ENCODE peak calls at places on chromosomes 6 and 20, in six cellular contexts. A, Z, E, V, W and O are unnamed samples. For H3K4me1, the result is how much of the 10 kb centered on the place peaks cover.

GRCh38 chr20:20227013-20227571 is 140.8 kb upstream of the INSM1 start:
- DNase-seq in V (no peak), E (no peak), W (no peak), A (no peak), Z (no peak), O (no peak)

GRCh38 chr20:17848649-17849048 is 119.9 kb downstream of the SNX5 start:
- DNase-seq in Z (no peak), A (no peak), V (no peak), E (no peak), W (no peak), O (no peak)

GRCh38 chr6:105900120-105900937 is 185.8 kb upstream of the PRDM1 start:
- DNase-seq in A (no peak), Z (no peak), W (no peak), V (no peak), E (no peak), O (no peak)

GRCh38 chr6:130466744-130467052 is 100.9 kb downstream of the TMEM200A start:
- DNase-seq in W (no peak), A (no peak), Z (no peak), E (no peak), V (no peak), O (no peak)

GRCh38 chr6:104682722-104683643 is 176.7 kb downstream of the HACE1 start:
- DNase-seq in W (peak), A (peak), Z (peak), E (no peak), V (peak), O (peak)

GRCh38 chr20:59938696-59939051 is 1.4 kb downstream of the PPP1R3D start:
- DNase-seq in Z (no peak), V (no peak), W (peak), E (peak), A (peak), O (no peak)

GRCh38 chr6:108960601-108961000 is 112.4 kb downstream of the ARMC2 start:
- DNase-seq in A (no peak), V (no peak), Z (no peak), W (no peak), E (no peak), O (no peak)

GRCh38 chr6:54194067-54194466 is 82.8 kb downstream of the MLIP start:
- DNase-seq in Z (no peak), W (peak), V (no peak), A (no peak), E (no peak), O (no peak)

GRCh38 chr20:42018979-42019378 is 400.8 kb upstream of the CHD6 start:
- DNase-seq in Z (no peak), W (no peak), E (no peak), V (no peak), A (no peak), O (peak)

GRCh38 chr6:43481591-43482242 is 4.3 kb downstream of the TJAP1 start:
- DNase-seq in W (peak), Z (no peak), A (no peak), V (no peak), E (no peak), O (no peak)

GRCh38 chr6:118768904-118769325 is 117.5 kb upstream of the CEP85L start:
- DNase-seq in W (peak), A (no peak), V (no peak), E (no peak), Z (no peak), O (no peak)

GRCh38 chr6:167089243-167090142 is 33.4 kb upstream of the CCR6 start:
- DNase-seq in E (no peak), A (no peak), Z (no peak), W (no peak), V (no peak), O (no peak)

GRCh38 chr6:127518710-127519468 is at the start of gene MTCL3:
- DNase-seq in W (no peak), Z (peak), E (no peak), A (no peak), V (no peak), O (peak)

GRCh38 chr6:122511193-122511924 is 39.8 kb upstream of the SERINC1 start:
- DNase-seq in A (no peak), E (no peak), Z (no peak), W (no peak), V (no peak), O (no peak)

GRCh38 chr6:110646951-110647910 is 168.0 kb downstream of the CDK19 start:
- DNase-seq in Z (no peak), A (no peak), E (no peak), W (no peak), V (no peak), O (peak)

GRCh38 chr20:1588166-1588868 is 30.8 kb upstream of the SIRPD start:
- DNase-seq in E (no peak), V (no peak), W (no peak), Z (no peak), A (no peak), O (no peak)

GRCh38 chr20:48794360-48794759 is 33.4 kb downstream of the PREX1 start:
- DNase-seq in E (no peak), W (no peak), V (no peak), A (no peak), Z (no peak), O (peak)

GRCh38 chr6:110287462-110288341 is 70.4 kb downstream of the METTL24 start:
- DNase-seq in W (no peak), V (no peak), A (no peak), Z (no peak), E (no peak), O (no peak)

GRCh38 chr20:13788167-13788834 is 3.5 kb downstream of the NDUFAF5 start:
- DNase-seq in E (peak), A (no peak), W (peak), Z (no peak), V (no peak), O (peak)

GRCh38 chr6:47047479-47048411 is 5.6 kb upstream of the ADGRF1 start:
- DNase-seq in W (peak), A (no peak), Z (no peak), E (peak), V (no peak), O (peak)

GRCh38 chr20:41174782-41175181 is 37.4 kb downstream of the PLCG1 start:
- DNase-seq in W (no peak), V (no peak), E (no peak), A (peak), Z (peak), O (peak)

GRCh38 chr6:132919476-132919875 is 105.1 kb downstream of the RPS12 start:
- DNase-seq in Z (peak), A (peak), W (peak), V (no peak), E (peak), O (no peak)

GRCh38 chr20:50438986-50439407 is 71.2 kb upstream of the PTPN1 start:
- DNase-seq in V (no peak), W (peak), Z (no peak), A (no peak), E (no peak), O (peak)

GRCh38 chr20:47316776-47317126 is 39.7 kb downstream of the ZMYND8 start:
- DNase-seq in E (no peak), W (no peak), V (no peak), A (no peak), Z (no peak), O (no peak)

GRCh38 chr6:113813207-113813606 is 43.9 kb upstream of the MARCKS start:
- DNase-seq in Z (no peak), E (no peak), W (no peak), A (no peak), V (no peak), O (no peak)

GRCh38 chr6:48101277-48101676 is 9.7 kb downstream of the PTCHD4 start:
- DNase-seq in V (no peak), W (peak), A (no peak), E (no peak), Z (no peak), O (no peak)

GRCh38 chr20:62711703-62712101 is 3.1 kb downstream of the NTSR1 start:
- DNase-seq in A (no peak), W (no peak), V (no peak), E (no peak), Z (no peak), O (no peak)

GRCh38 chr6:132758689-132759088 is 985 bp upstream of the VNN2 start:
- DNase-seq in E (no peak), Z (no peak), W (no peak), V (no peak), A (no peak), O (no peak)

GRCh38 chr20:32113861-32114260 is 4.3 kb downstream of the TM9SF4 start:
- DNase-seq in V (no peak), Z (no peak), W (no peak), E (no peak), A (no peak), O (no peak)

GRCh38 chr6:11622156-11622555 is 84.6 kb downstream of the TMEM170B start:
- DNase-seq in W (no peak), Z (no peak), E (no peak), V (no peak), A (no peak), O (no peak)

GRCh38 chr20:24584538-24585356 is 115.3 kb downstream of the SYNDIG1 start:
- DNase-seq in V (no peak), Z (no peak), E (no peak), W (peak), A (no peak), O (no peak)

GRCh38 chr6:89281779-89282246 is 33.3 kb downstream of the GABRR2 start:
- DNase-seq in W (peak), Z (no peak), V (peak), A (no peak), E (no peak), O (peak)

GRCh38 chr6:32941412-32941784 is 570 bp upstream of the HLA-DMB start:
- DNase-seq in Z (no peak), W (no peak), E (no peak), V (peak), A (no peak), O (no peak)

GRCh38 chr6:151260191-151260590 is 20.4 kb downstream of the AKAP12 start:
- DNase-seq in V (no peak), E (no peak), W (no peak), Z (no peak), A (no peak), O (no peak)

GRCh38 chr6:42745083-42745637 is 743 bp downstream of the TBCC start:
- DNase-seq in A (no peak), E (peak), W (no peak), Z (no peak), V (peak), O (peak)

GRCh38 chr6:31216208-31216898 is 45.9 kb upstream of the POU5F1 start:
- DNase-seq in V (no peak), A (no peak), W (no peak), Z (no peak), E (no peak), O (no peak)

GRCh38 chr6:169162968-169163903 is 90.4 kb downstream of the THBS2 start:
- DNase-seq in Z (no peak), A (no peak), E (no peak), W (peak), V (no peak), O (no peak)

GRCh38 chr6:154617175-154617574 is 106.7 kb upstream of the CNKSR3 start:
- DNase-seq in E (no peak), V (no peak), A (no peak), W (no peak), Z (no peak), O (no peak)

DNA sequence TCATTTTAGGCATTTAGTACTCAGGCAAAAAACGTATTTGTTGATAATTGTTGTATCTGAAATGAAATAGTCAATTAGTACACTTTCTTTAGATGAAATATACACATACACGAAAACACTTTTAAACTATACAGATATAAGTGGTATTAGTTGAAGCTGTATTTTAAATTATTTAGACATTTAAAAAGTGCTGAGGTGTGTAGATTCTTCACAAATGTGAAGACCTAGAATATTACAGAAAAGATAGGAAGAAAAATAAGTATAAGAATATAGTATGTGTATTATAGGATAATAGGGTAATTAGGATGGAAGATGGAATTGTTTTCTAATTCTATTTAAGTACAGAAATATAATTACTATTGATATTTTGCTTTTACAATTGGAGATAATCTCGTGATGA is 4.6 kb downstream of the ZFAND3 start:
- DNase-seq in E (no peak), V (no peak), W (no peak), Z (no peak), A (no peak), O (no peak)
- H3K4me1 ChIP-seq in E (under half), V (half or more), W (under half), Z (half or more), A (under half), O (under half)

GRCh38 chr6:97462031-97462430 is 179.0 kb upstream of the MMS22L start:
- DNase-seq in W (no peak), A (no peak), E (no peak), V (no peak), Z (no peak), O (no peak)
- H3K4me1 ChIP-seq in W (under half), A (under half), E (under half), V (under half), Z (under half), O (under half)

GRCh38 chr6:137097057-137097456 is 52.3 kb upstream of the IL20RA start:
- DNase-seq in V (no peak), E (no peak), A (no peak), W (no peak), Z (no peak), O (no peak)

GRCh38 chr6:137102050-137102848 is 57.5 kb upstream of the IL20RA start:
- DNase-seq in A (no peak), Z (no peak), E (no peak), W (no peak), V (no peak), O (no peak)

GRCh38 chr6:137102851-137103492 is 58.2 kb upstream of the IL20RA start:
- DNase-seq in E (no peak), W (no peak), A (no peak), V (no peak), Z (no peak), O (no peak)

GRCh38 chr6:137097526-137097925 is 52.8 kb upstream of the IL20RA start:
- DNase-seq in A (no peak), Z (no peak), V (no peak), E (no peak), W (no peak), O (no peak)

DNA sequence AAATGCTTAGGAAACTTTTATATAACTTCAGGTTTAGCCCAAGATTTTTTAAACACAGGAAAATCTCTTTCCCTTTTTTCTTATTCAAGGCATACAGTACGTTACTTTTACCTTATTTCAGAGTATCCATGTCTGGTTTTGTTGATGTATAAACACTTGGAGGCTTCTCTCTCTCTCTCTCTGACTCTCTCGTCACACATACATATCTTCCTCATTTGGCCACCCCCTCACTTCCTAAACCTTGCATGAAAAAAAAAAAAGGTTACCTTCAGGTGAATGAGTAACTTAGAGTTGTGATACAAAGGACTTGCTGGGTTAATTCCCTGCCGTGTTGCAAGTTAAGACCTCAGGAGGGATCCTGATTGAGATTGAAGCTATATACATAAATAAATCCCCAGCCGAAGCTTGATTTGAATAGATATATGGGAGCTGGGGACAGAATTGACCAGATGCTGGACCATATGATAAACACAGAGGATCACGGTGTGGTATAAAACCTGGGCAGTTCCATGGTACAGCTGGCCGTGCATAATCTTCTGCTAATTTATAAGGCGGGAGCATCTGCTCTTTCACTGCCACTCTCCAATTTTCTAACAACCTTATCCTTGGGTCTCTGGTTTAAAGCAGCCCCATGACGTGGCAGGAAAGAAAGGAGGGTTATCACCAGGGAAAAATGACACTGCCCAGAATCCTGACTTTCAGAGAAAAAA is 55.1 kb upstream of the IL20RA start:
- DNase-seq in Z (no peak), W (no peak), V (no peak), A (no peak), E (no peak), O (no peak)
- H3K4me1 ChIP-seq in Z (under half), W (under half), V (under half), A (under half), E (under half), O (under half)

GRCh38 chr6:39815356-39815755 is 23.2 kb downstream of the DAAM2 start:
- DNase-seq in A (no peak), V (no peak), E (no peak), Z (no peak), W (no peak), O (no peak)
- H3K4me1 ChIP-seq in A (under half), V (under half), E (under half), Z (half or more), W (under half), O (under half)

GRCh38 chr20:38428800-38429199 is 6.3 kb downstream of the SNHG17 start:
- DNase-seq in E (no peak), V (no peak), A (no peak), W (no peak), Z (no peak), O (no peak)

GRCh38 chr20:38429301-38429700 is 5.8 kb downstream of the SNHG17 start:
- DNase-seq in V (no peak), A (no peak), W (no peak), Z (no peak), E (no peak), O (no peak)

GRCh38 chr20:38432292-38432691 is 2.8 kb downstream of the SNHG17 start:
- DNase-seq in V (no peak), Z (no peak), E (no peak), A (no peak), W (no peak), O (no peak)

GRCh38 chr20:38433304-38433972 is 1.7 kb downstream of the SNHG17 start:
- DNase-seq in A (no peak), W (no peak), E (no peak), Z (no peak), V (no peak), O (no peak)

GRCh38 chr20:38430679-38431325 is 4.3 kb downstream of the SNHG17 start:
- DNase-seq in W (no peak), V (no peak), Z (no peak), A (no peak), E (no peak), O (no peak)
- H3K4me1 ChIP-seq in W (half or more), V (under half), Z (under half), A (under half), E (under half), O (under half)

DNA sequence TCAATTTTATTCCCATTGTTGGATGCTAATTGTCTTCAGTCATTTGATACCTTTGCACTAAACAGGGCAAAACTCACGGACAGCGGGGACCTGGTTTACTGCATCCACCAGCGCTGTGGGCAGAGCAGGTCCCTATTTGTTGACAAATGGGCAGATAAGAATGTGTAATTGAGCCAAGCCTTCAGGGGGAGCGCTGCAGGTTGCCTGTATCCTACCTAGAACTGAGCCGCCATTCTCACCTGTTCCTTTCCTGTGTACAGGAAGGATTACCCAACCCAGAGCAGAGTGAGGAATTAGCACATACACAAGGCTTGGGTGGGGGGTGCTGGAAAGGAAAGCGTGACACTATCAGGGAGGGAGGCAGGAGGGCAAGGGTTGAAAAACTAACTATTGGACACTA is 89.1 kb upstream of the FOXA2 start:
- DNase-seq in V (no peak), A (no peak), Z (no peak), E (no peak), W (no peak), O (no peak)
- H3K4me1 ChIP-seq in V (under half), A (under half), Z (under half), E (under half), W (under half), O (under half)